ENCODE peak calls at places on chromosomes 13 and 19, in six cellular contexts. One of them, this sample, is unnamed.

GRCh38 chr19:3670258-3670795 is 29.9 kb downstream of the PIP5K1C start:
- DNase-seq in GM12878: no peak
- DNase-seq in GM12891: no peak
- DNase-seq in K562: peak; percentile 89
- DNase-seq in H1: no peak
- DNase-seq in HepG2: no peak
- DNase-seq in this sample: no peak

GRCh38 chr19:2048104-2048958 is 2.7 kb downstream of the MKNK2 start:
- DNase-seq in GM12878: no peak
- DNase-seq in GM12891: no peak
- DNase-seq in K562: no peak
- DNase-seq in H1: no peak
- DNase-seq in HepG2: no peak
- DNase-seq in this sample: no peak

GRCh38 chr13:103140001-103140671 is 73.9 kb upstream of the SLC10A2 start:
- DNase-seq in GM12878: peak; percentile 52
- DNase-seq in GM12891: peak; percentile 20
- DNase-seq in K562: peak; percentile 1
- DNase-seq in H1: no peak
- DNase-seq in HepG2: peak; percentile 12
- DNase-seq in this sample: no peak

GRCh38 chr13:95367309-95367843 is 66.1 kb upstream of the ABCC4 start:
- DNase-seq in GM12878: no peak
- DNase-seq in GM12891: no peak
- DNase-seq in K562: no peak
- DNase-seq in H1: no peak
- DNase-seq in HepG2: no peak
- DNase-seq in this sample: no peak

GRCh38 chr19:35030257-35031071 is at the start of gene SCN1B:
- DNase-seq in GM12878: no peak
- DNase-seq in GM12891: peak; percentile 68
- DNase-seq in K562: peak; percentile 85
- DNase-seq in H1: peak; percentile 78
- DNase-seq in HepG2: peak; percentile 31
- DNase-seq in this sample: peak; percentile 63

GRCh38 chr19:2047449-2048103 is 3.5 kb downstream of the MKNK2 start:
- DNase-seq in GM12878: no peak
- DNase-seq in GM12891: no peak
- DNase-seq in K562: no peak
- DNase-seq in H1: no peak
- DNase-seq in HepG2: no peak
- DNase-seq in this sample: no peak

GRCh38 chr13:106529415-106530208 is 5.8 kb downstream of the EFNB2 start:
- DNase-seq in GM12878: no peak
- DNase-seq in GM12891: no peak
- DNase-seq in K562: no peak
- DNase-seq in H1: no peak
- DNase-seq in HepG2: no peak
- DNase-seq in this sample: no peak

GRCh38 chr19:38850976-38851621 is 1.3 kb upstream of the HNRNPL start:
- DNase-seq in GM12878: no peak
- DNase-seq in GM12891: no peak
- DNase-seq in K562: peak; percentile 80
- DNase-seq in H1: peak; percentile 69
- DNase-seq in HepG2: no peak
- DNase-seq in this sample: no peak

GRCh38 chr13:89695343-89696257 is 1651.9 kb upstream of the MIR17HG start:
- DNase-seq in GM12878: no peak
- DNase-seq in GM12891: no peak
- DNase-seq in K562: peak; percentile 0
- DNase-seq in H1: peak; percentile 82
- DNase-seq in HepG2: peak; percentile 9
- DNase-seq in this sample: no peak

GRCh38 chr13:37978680-37979079 is 109.1 kb upstream of the TRPC4 start:
- DNase-seq in GM12878: no peak
- DNase-seq in GM12891: no peak
- DNase-seq in K562: no peak
- DNase-seq in H1: no peak
- DNase-seq in HepG2: no peak
- DNase-seq in this sample: no peak

GRCh38 chr13:46126074-46126473 is 21.2 kb upstream of the CPB2 start:
- DNase-seq in GM12878: no peak
- DNase-seq in GM12891: no peak
- DNase-seq in K562: no peak
- DNase-seq in H1: no peak
- DNase-seq in HepG2: no peak
- DNase-seq in this sample: no peak

GRCh38 chr13:63085851-63086250 is 1670.2 kb upstream of the PCDH20 start:
- DNase-seq in GM12878: no peak
- DNase-seq in GM12891: no peak
- DNase-seq in K562: no peak
- DNase-seq in H1: no peak
- DNase-seq in HepG2: no peak
- DNase-seq in this sample: no peak

GRCh38 chr19:1064661-1065605 is 2.0 kb upstream of the ARHGAP45 start:
- DNase-seq in GM12878: no peak
- DNase-seq in GM12891: peak; percentile 75
- DNase-seq in K562: peak; percentile 72
- DNase-seq in H1: peak; percentile 88
- DNase-seq in HepG2: no peak
- DNase-seq in this sample: peak; percentile 81

GRCh38 chr19:51359294-51359693 is 6.9 kb downstream of the ETFB start:
- DNase-seq in GM12878: no peak
- DNase-seq in GM12891: no peak
- DNase-seq in K562: no peak
- DNase-seq in H1: no peak
- DNase-seq in HepG2: no peak
- DNase-seq in this sample: no peak

GRCh38 chr19:17997969-17998826 is 9.8 kb upstream of the ARRDC2 start:
- DNase-seq in GM12878: no peak
- DNase-seq in GM12891: no peak
- DNase-seq in K562: peak; percentile 64
- DNase-seq in H1: peak; percentile 89
- DNase-seq in HepG2: peak; percentile 32
- DNase-seq in this sample: no peak

GRCh38 chr19:19459099-19459498 is 53.6 kb downstream of the GATAD2A start:
- DNase-seq in GM12878: no peak
- DNase-seq in GM12891: no peak
- DNase-seq in K562: no peak
- DNase-seq in H1: no peak
- DNase-seq in HepG2: no peak
- DNase-seq in this sample: no peak

GRCh38 chr13:37476874-37477273 is 121.7 kb downstream of the POSTN start:
- DNase-seq in GM12878: no peak
- DNase-seq in GM12891: no peak
- DNase-seq in K562: no peak
- DNase-seq in H1: no peak
- DNase-seq in HepG2: no peak
- DNase-seq in this sample: no peak

GRCh38 chr19:2149980-2150793 is 1.2 kb downstream of the AP3D1 start:
- DNase-seq in GM12878: no peak
- DNase-seq in GM12891: no peak
- DNase-seq in K562: peak; percentile 38
- DNase-seq in H1: no peak
- DNase-seq in HepG2: no peak
- DNase-seq in this sample: no peak

GRCh38 chr13:80334582-80335260 is 6.2 kb downstream of the SPRY2 start:
- DNase-seq in GM12878: no peak
- DNase-seq in GM12891: no peak
- DNase-seq in K562: no peak
- DNase-seq in H1: no peak
- DNase-seq in HepG2: no peak
- DNase-seq in this sample: no peak

GRCh38 chr19:4208385-4209094 is 20.8 kb upstream of the EBI3 start:
- DNase-seq in GM12878: no peak
- DNase-seq in GM12891: no peak
- DNase-seq in K562: peak; percentile 55
- DNase-seq in H1: peak; percentile 64
- DNase-seq in HepG2: peak; percentile 52
- DNase-seq in this sample: no peak

GRCh38 chr19:42386974-42387707 is 3.0 kb downstream of the CNFN start:
- DNase-seq in GM12878: no peak
- DNase-seq in GM12891: peak; percentile 80
- DNase-seq in K562: peak; percentile 69
- DNase-seq in H1: peak; percentile 94
- DNase-seq in HepG2: peak; percentile 63
- DNase-seq in this sample: peak; percentile 77

GRCh38 chr13:75365724-75366173 is 116.2 kb downstream of the TBC1D4 start:
- DNase-seq in GM12878: peak; percentile 78
- DNase-seq in GM12891: no peak
- DNase-seq in K562: peak; percentile 24
- DNase-seq in H1: no peak
- DNase-seq in HepG2: no peak
- DNase-seq in this sample: no peak

DNA sequence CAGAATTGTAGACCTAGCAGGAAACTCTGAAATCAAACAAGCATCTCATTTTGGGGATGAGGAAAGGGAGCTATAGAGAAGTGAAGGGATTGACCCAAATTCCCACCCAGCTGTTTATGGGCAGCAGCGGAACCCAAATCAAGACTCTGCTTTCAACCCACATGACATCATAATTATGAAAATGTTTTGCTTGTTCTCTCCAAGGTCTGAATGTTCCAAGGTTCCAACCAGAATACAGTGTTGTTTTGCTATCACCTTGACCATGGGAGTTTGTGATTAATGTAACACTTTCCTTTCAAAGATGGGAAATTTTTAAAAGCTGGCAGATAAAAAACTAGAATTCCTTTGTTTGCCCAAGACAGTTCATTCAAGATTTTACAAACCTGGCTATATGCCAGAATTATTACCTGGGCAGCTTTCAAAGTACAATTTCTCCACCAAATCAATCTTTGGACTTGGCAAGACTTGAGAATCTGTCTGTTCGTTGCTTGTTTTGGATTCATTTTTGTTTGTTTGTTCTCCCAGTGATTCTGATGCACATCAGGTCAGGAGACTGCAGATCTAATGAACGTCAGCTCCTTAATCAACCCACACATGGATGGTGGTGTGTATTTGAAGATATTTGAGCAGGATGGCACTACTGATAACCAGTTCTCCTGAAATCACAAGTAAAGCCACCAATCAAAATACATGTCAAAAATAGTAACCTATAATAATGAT is 322.7 kb downstream of the FOXO1 start:
- DNase-seq in GM12878: no peak
- DNase-seq in GM12891: no peak
- DNase-seq in K562: no peak
- DNase-seq in H1: no peak
- DNase-seq in HepG2: no peak
- DNase-seq in this sample: no peak
- TF ChIP-seq POLR2A in GM12878: no peak
- TF ChIP-seq POLR2A in GM12891: no peak
- TF ChIP-seq POLR2A in K562: no peak
- TF ChIP-seq POLR2A in H1: no peak
- TF ChIP-seq POLR2A in HepG2: no peak
- TF ChIP-seq POLR2A in this sample: no peak

DNA sequence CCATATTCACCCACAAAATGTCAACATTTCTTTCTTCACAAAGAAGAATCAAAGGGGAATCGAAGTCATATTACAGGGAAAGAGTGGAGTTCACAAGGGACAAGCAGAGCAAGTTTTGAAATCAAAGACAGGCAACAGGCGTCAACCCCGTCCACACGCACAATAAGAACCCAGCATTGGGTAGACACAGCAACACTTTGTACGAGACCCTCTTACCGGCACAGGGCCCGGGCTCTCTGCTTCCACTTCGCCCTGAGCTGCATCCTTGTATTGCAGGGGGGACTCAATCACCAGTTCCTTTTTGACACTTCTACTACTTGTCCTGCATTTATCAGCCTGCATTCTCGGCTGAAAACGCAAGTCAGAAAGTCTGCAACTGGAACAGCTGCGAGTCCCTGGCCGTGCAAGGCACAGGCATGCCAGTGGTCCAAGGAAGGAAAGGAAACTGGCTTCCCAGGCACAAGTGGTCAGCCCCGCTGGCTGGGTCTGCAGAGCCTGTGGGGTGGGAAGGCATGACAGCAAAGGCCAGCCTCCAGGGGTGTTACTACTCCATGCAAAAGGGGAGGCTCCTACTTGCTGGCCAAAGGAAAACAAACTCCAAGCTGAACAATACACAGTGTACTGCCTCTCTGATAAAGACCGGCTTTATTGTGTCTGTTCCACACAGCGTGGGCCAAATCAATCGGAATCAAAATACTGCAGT is at the start of gene DOCK9:
- DNase-seq in GM12878: no peak
- DNase-seq in GM12891: no peak
- DNase-seq in K562: no peak
- DNase-seq in H1: peak; percentile 55
- DNase-seq in HepG2: no peak
- DNase-seq in this sample: no peak
- TF ChIP-seq POLR2AphosphoS5 in GM12878: no peak
- TF ChIP-seq POLR2AphosphoS5 in GM12891: no peak
- TF ChIP-seq POLR2AphosphoS5 in K562: no peak
- TF ChIP-seq POLR2AphosphoS5 in H1: no peak
- TF ChIP-seq POLR2AphosphoS5 in HepG2: no peak
- TF ChIP-seq POLR2AphosphoS5 in this sample: no peak

GRCh38 chr13:107553838-107554237 is 661.5 kb downstream of the LIG4 start:
- DNase-seq in GM12878: no peak
- DNase-seq in GM12891: no peak
- DNase-seq in K562: no peak
- DNase-seq in H1: no peak
- DNase-seq in HepG2: no peak
- DNase-seq in this sample: no peak
- TF ChIP-seq TAF1 in GM12878: no peak
- TF ChIP-seq TAF1 in GM12891: no peak
- TF ChIP-seq TAF1 in K562: no peak
- TF ChIP-seq TAF1 in H1: no peak
- TF ChIP-seq TAF1 in HepG2: no peak
- TF ChIP-seq TAF1 in this sample: no peak

GRCh38 chr19:48739835-48740704 is at the start of gene RASIP1:
- DNase-seq in GM12878: no peak
- DNase-seq in GM12891: no peak
- DNase-seq in K562: no peak
- DNase-seq in H1: no peak
- DNase-seq in HepG2: no peak
- DNase-seq in this sample: no peak
- TF ChIP-seq POLR2A in GM12878: no peak
- TF ChIP-seq POLR2A in GM12891: no peak
- TF ChIP-seq POLR2A in K562: no peak
- TF ChIP-seq POLR2A in H1: no peak
- TF ChIP-seq POLR2A in HepG2: no peak
- TF ChIP-seq POLR2A in this sample: no peak

DNA sequence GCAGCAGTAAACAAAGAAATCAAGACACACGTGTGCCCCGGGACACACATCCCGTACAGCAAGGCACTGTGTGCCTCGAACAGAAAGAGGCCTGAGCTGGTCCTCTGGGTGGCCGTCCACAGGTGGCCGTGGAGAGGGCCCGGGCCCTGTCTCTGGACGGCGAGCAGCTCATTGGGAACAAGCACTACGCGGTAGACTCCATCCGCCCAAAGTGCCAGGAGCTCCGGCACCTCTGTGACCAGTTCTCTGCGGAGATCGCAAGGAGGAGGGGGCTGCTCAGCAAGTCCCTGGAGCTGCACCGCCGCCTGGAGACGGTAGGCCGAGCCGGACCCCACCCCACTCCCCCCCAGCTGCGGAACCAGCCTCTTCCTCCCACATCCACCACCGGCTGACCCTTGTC is 30.7 kb upstream of the F7 start:
- DNase-seq in GM12878: no peak
- DNase-seq in GM12891: no peak
- DNase-seq in K562: no peak
- DNase-seq in H1: no peak
- DNase-seq in HepG2: no peak
- DNase-seq in this sample: no peak
- TF ChIP-seq POLR2AphosphoS5 in GM12878: no peak
- TF ChIP-seq POLR2AphosphoS5 in GM12891: no peak
- TF ChIP-seq POLR2AphosphoS5 in K562: no peak
- TF ChIP-seq POLR2AphosphoS5 in H1: no peak
- TF ChIP-seq POLR2AphosphoS5 in HepG2: no peak
- TF ChIP-seq POLR2AphosphoS5 in this sample: no peak

This sample was measured in GM12892.